ENCODE peak calls at places on chromosomes 16 and 17, in seven cellular contexts. One of them, this sample, is unnamed.

GRCh38 chr16:21599994-21600773 is 807 bp downstream of the METTL9 start:
- DNase-seq in testis: no peak
- DNase-seq in stimulated activated CD4-positive, alpha-beta T cell treated with anti-CD3 and anti-CD28 coated beads, Interleukin-12 subunit alpha, Interleukin-12 subunit beta, amount 100 ng/mL, for 4 hours: peak; percentile 20
- DNase-seq in activated CD4-positive, alpha-beta T cell treated with anti-CD3 and anti-CD28 coated beads, Interleukin-2, amount 50 U/mL, for 1 hour: peak; percentile 30
- DNase-seq in mucosa of descending colon: peak; percentile 25
- DNase-seq in stimulated activated CD8-positive, alpha-beta memory T cell treated with anti-CD3 and anti-CD28 coated beads, Interleukin-2, amount 100 ng/mL, for 1 hour: no peak
- DNase-seq in AG20443: peak; percentile 23
- DNase-seq in this sample: peak; percentile 22

GRCh38 chr16:12319464-12320030 is 343.0 kb downstream of the SNX29 start:
- DNase-seq in mucosa of descending colon: peak; percentile 25
- DNase-seq in testis: no peak
- DNase-seq in activated CD4-positive, alpha-beta T cell treated with anti-CD3 and anti-CD28 coated beads, Interleukin-2, amount 50 U/mL, for 1 hour: no peak
- DNase-seq in stimulated activated CD8-positive, alpha-beta memory T cell treated with anti-CD3 and anti-CD28 coated beads, Interleukin-2, amount 100 ng/mL, for 1 hour: no peak
- DNase-seq in AG20443: no peak
- DNase-seq in stimulated activated CD4-positive, alpha-beta T cell treated with anti-CD3 and anti-CD28 coated beads, Interleukin-12 subunit alpha, Interleukin-12 subunit beta, amount 100 ng/mL, for 4 hours: no peak
- DNase-seq in this sample: no peak

GRCh38 chr17:38705803-38706624 is 941 bp downstream of the MLLT6 start:
- DNase-seq in mucosa of descending colon: peak; percentile 70
- DNase-seq in stimulated activated CD4-positive, alpha-beta T cell treated with anti-CD3 and anti-CD28 coated beads, Interleukin-12 subunit alpha, Interleukin-12 subunit beta, amount 100 ng/mL, for 4 hours: peak; percentile 56
- DNase-seq in testis: peak; percentile 73
- DNase-seq in activated CD4-positive, alpha-beta T cell treated with anti-CD3 and anti-CD28 coated beads, Interleukin-2, amount 50 U/mL, for 1 hour: no peak
- DNase-seq in AG20443: peak; percentile 43
- DNase-seq in stimulated activated CD8-positive, alpha-beta memory T cell treated with anti-CD3 and anti-CD28 coated beads, Interleukin-2, amount 100 ng/mL, for 1 hour: no peak
- DNase-seq in this sample: no peak

GRCh38 chr17:17792143-17792550 is 44.6 kb downstream of the SREBF1 start:
- DNase-seq in stimulated activated CD4-positive, alpha-beta T cell treated with anti-CD3 and anti-CD28 coated beads, Interleukin-12 subunit alpha, Interleukin-12 subunit beta, amount 100 ng/mL, for 4 hours: no peak
- DNase-seq in stimulated activated CD8-positive, alpha-beta memory T cell treated with anti-CD3 and anti-CD28 coated beads, Interleukin-2, amount 100 ng/mL, for 1 hour: no peak
- DNase-seq in mucosa of descending colon: no peak
- DNase-seq in activated CD4-positive, alpha-beta T cell treated with anti-CD3 and anti-CD28 coated beads, Interleukin-2, amount 50 U/mL, for 1 hour: no peak
- DNase-seq in AG20443: no peak
- DNase-seq in testis: no peak
- DNase-seq in this sample: no peak

GRCh38 chr16:19400709-19401108 is 17.0 kb upstream of the TMC5 start:
- DNase-seq in stimulated activated CD4-positive, alpha-beta T cell treated with anti-CD3 and anti-CD28 coated beads, Interleukin-12 subunit alpha, Interleukin-12 subunit beta, amount 100 ng/mL, for 4 hours: no peak
- DNase-seq in activated CD4-positive, alpha-beta T cell treated with anti-CD3 and anti-CD28 coated beads, Interleukin-2, amount 50 U/mL, for 1 hour: no peak
- DNase-seq in AG20443: no peak
- DNase-seq in testis: no peak
- DNase-seq in stimulated activated CD8-positive, alpha-beta memory T cell treated with anti-CD3 and anti-CD28 coated beads, Interleukin-2, amount 100 ng/mL, for 1 hour: no peak
- DNase-seq in mucosa of descending colon: no peak
- DNase-seq in this sample: no peak

GRCh38 chr16:57688487-57688986 is 6.1 kb upstream of the DRC7 start:
- DNase-seq in stimulated activated CD8-positive, alpha-beta memory T cell treated with anti-CD3 and anti-CD28 coated beads, Interleukin-2, amount 100 ng/mL, for 1 hour: no peak
- DNase-seq in stimulated activated CD4-positive, alpha-beta T cell treated with anti-CD3 and anti-CD28 coated beads, Interleukin-12 subunit alpha, Interleukin-12 subunit beta, amount 100 ng/mL, for 4 hours: no peak
- DNase-seq in AG20443: no peak
- DNase-seq in activated CD4-positive, alpha-beta T cell treated with anti-CD3 and anti-CD28 coated beads, Interleukin-2, amount 50 U/mL, for 1 hour: no peak
- DNase-seq in mucosa of descending colon: no peak
- DNase-seq in testis: no peak
- DNase-seq in this sample: no peak

GRCh38 chr17:34852614-34853013 is 108.6 kb downstream of the CCT6B start:
- DNase-seq in activated CD4-positive, alpha-beta T cell treated with anti-CD3 and anti-CD28 coated beads, Interleukin-2, amount 50 U/mL, for 1 hour: no peak
- DNase-seq in stimulated activated CD8-positive, alpha-beta memory T cell treated with anti-CD3 and anti-CD28 coated beads, Interleukin-2, amount 100 ng/mL, for 1 hour: no peak
- DNase-seq in mucosa of descending colon: no peak
- DNase-seq in testis: no peak
- DNase-seq in stimulated activated CD4-positive, alpha-beta T cell treated with anti-CD3 and anti-CD28 coated beads, Interleukin-12 subunit alpha, Interleukin-12 subunit beta, amount 100 ng/mL, for 4 hours: no peak
- DNase-seq in AG20443: no peak
- DNase-seq in this sample: no peak

GRCh38 chr17:35315971-35316370 is 57.5 kb downstream of the SLFN11 start:
- DNase-seq in mucosa of descending colon: no peak
- DNase-seq in AG20443: no peak
- DNase-seq in activated CD4-positive, alpha-beta T cell treated with anti-CD3 and anti-CD28 coated beads, Interleukin-2, amount 50 U/mL, for 1 hour: no peak
- DNase-seq in stimulated activated CD4-positive, alpha-beta T cell treated with anti-CD3 and anti-CD28 coated beads, Interleukin-12 subunit alpha, Interleukin-12 subunit beta, amount 100 ng/mL, for 4 hours: no peak
- DNase-seq in stimulated activated CD8-positive, alpha-beta memory T cell treated with anti-CD3 and anti-CD28 coated beads, Interleukin-2, amount 100 ng/mL, for 1 hour: no peak
- DNase-seq in testis: no peak
- DNase-seq in this sample: no peak

GRCh38 chr17:73256220-73256619 is 5.5 kb downstream of the CPSF4L start:
- DNase-seq in activated CD4-positive, alpha-beta T cell treated with anti-CD3 and anti-CD28 coated beads, Interleukin-2, amount 50 U/mL, for 1 hour: no peak
- DNase-seq in stimulated activated CD4-positive, alpha-beta T cell treated with anti-CD3 and anti-CD28 coated beads, Interleukin-12 subunit alpha, Interleukin-12 subunit beta, amount 100 ng/mL, for 4 hours: no peak
- DNase-seq in stimulated activated CD8-positive, alpha-beta memory T cell treated with anti-CD3 and anti-CD28 coated beads, Interleukin-2, amount 100 ng/mL, for 1 hour: no peak
- DNase-seq in mucosa of descending colon: no peak
- DNase-seq in testis: no peak
- DNase-seq in AG20443: no peak
- DNase-seq in this sample: no peak

GRCh38 chr17:49759203-49759602 is 4.7 kb downstream of the FAM117A start:
- DNase-seq in mucosa of descending colon: no peak
- DNase-seq in stimulated activated CD8-positive, alpha-beta memory T cell treated with anti-CD3 and anti-CD28 coated beads, Interleukin-2, amount 100 ng/mL, for 1 hour: no peak
- DNase-seq in stimulated activated CD4-positive, alpha-beta T cell treated with anti-CD3 and anti-CD28 coated beads, Interleukin-12 subunit alpha, Interleukin-12 subunit beta, amount 100 ng/mL, for 4 hours: no peak
- DNase-seq in AG20443: no peak
- DNase-seq in testis: no peak
- DNase-seq in activated CD4-positive, alpha-beta T cell treated with anti-CD3 and anti-CD28 coated beads, Interleukin-2, amount 50 U/mL, for 1 hour: no peak
- DNase-seq in this sample: no peak

GRCh38 chr16:71360378-71360777 is 1.9 kb downstream of the CALB2 start:
- DNase-seq in testis: peak; percentile 42
- DNase-seq in stimulated activated CD8-positive, alpha-beta memory T cell treated with anti-CD3 and anti-CD28 coated beads, Interleukin-2, amount 100 ng/mL, for 1 hour: no peak
- DNase-seq in activated CD4-positive, alpha-beta T cell treated with anti-CD3 and anti-CD28 coated beads, Interleukin-2, amount 50 U/mL, for 1 hour: no peak
- DNase-seq in AG20443: peak; percentile 91
- DNase-seq in mucosa of descending colon: no peak
- DNase-seq in stimulated activated CD4-positive, alpha-beta T cell treated with anti-CD3 and anti-CD28 coated beads, Interleukin-12 subunit alpha, Interleukin-12 subunit beta, amount 100 ng/mL, for 4 hours: no peak
- DNase-seq in this sample: no peak

GRCh38 chr17:17485420-17485819 is 8.6 kb downstream of the MED9 start:
- DNase-seq in testis: no peak
- DNase-seq in AG20443: no peak
- DNase-seq in mucosa of descending colon: no peak
- DNase-seq in stimulated activated CD4-positive, alpha-beta T cell treated with anti-CD3 and anti-CD28 coated beads, Interleukin-12 subunit alpha, Interleukin-12 subunit beta, amount 100 ng/mL, for 4 hours: no peak
- DNase-seq in stimulated activated CD8-positive, alpha-beta memory T cell treated with anti-CD3 and anti-CD28 coated beads, Interleukin-2, amount 100 ng/mL, for 1 hour: no peak
- DNase-seq in activated CD4-positive, alpha-beta T cell treated with anti-CD3 and anti-CD28 coated beads, Interleukin-2, amount 50 U/mL, for 1 hour: no peak
- DNase-seq in this sample: no peak

GRCh38 chr17:57243171-57243622 is 13.1 kb upstream of the MSI2 start:
- DNase-seq in activated CD4-positive, alpha-beta T cell treated with anti-CD3 and anti-CD28 coated beads, Interleukin-2, amount 50 U/mL, for 1 hour: peak; percentile 77
- DNase-seq in stimulated activated CD8-positive, alpha-beta memory T cell treated with anti-CD3 and anti-CD28 coated beads, Interleukin-2, amount 100 ng/mL, for 1 hour: peak; percentile 52
- DNase-seq in mucosa of descending colon: peak; percentile 79
- DNase-seq in stimulated activated CD4-positive, alpha-beta T cell treated with anti-CD3 and anti-CD28 coated beads, Interleukin-12 subunit alpha, Interleukin-12 subunit beta, amount 100 ng/mL, for 4 hours: peak; percentile 73
- DNase-seq in testis: peak; percentile 77
- DNase-seq in AG20443: peak; percentile 87
- DNase-seq in this sample: peak; percentile 83

GRCh38 chr17:66549312-66549705 is 246.9 kb downstream of the PRKCA start:
- DNase-seq in stimulated activated CD4-positive, alpha-beta T cell treated with anti-CD3 and anti-CD28 coated beads, Interleukin-12 subunit alpha, Interleukin-12 subunit beta, amount 100 ng/mL, for 4 hours: no peak
- DNase-seq in stimulated activated CD8-positive, alpha-beta memory T cell treated with anti-CD3 and anti-CD28 coated beads, Interleukin-2, amount 100 ng/mL, for 1 hour: no peak
- DNase-seq in testis: no peak
- DNase-seq in activated CD4-positive, alpha-beta T cell treated with anti-CD3 and anti-CD28 coated beads, Interleukin-2, amount 50 U/mL, for 1 hour: no peak
- DNase-seq in AG20443: peak; percentile 65
- DNase-seq in mucosa of descending colon: no peak
- DNase-seq in this sample: no peak

GRCh38 chr16:61421111-61421510 is 615.1 kb downstream of the CDH8 start:
- DNase-seq in testis: no peak
- DNase-seq in activated CD4-positive, alpha-beta T cell treated with anti-CD3 and anti-CD28 coated beads, Interleukin-2, amount 50 U/mL, for 1 hour: no peak
- DNase-seq in stimulated activated CD4-positive, alpha-beta T cell treated with anti-CD3 and anti-CD28 coated beads, Interleukin-12 subunit alpha, Interleukin-12 subunit beta, amount 100 ng/mL, for 4 hours: no peak
- DNase-seq in AG20443: no peak
- DNase-seq in mucosa of descending colon: no peak
- DNase-seq in stimulated activated CD8-positive, alpha-beta memory T cell treated with anti-CD3 and anti-CD28 coated beads, Interleukin-2, amount 100 ng/mL, for 1 hour: no peak
- DNase-seq in this sample: no peak

GRCh38 chr16:89922884-89923639 is at the start of gene TUBB3:
- DNase-seq in activated CD4-positive, alpha-beta T cell treated with anti-CD3 and anti-CD28 coated beads, Interleukin-2, amount 50 U/mL, for 1 hour: no peak
- DNase-seq in stimulated activated CD8-positive, alpha-beta memory T cell treated with anti-CD3 and anti-CD28 coated beads, Interleukin-2, amount 100 ng/mL, for 1 hour: no peak
- DNase-seq in mucosa of descending colon: peak; percentile 69
- DNase-seq in stimulated activated CD4-positive, alpha-beta T cell treated with anti-CD3 and anti-CD28 coated beads, Interleukin-12 subunit alpha, Interleukin-12 subunit beta, amount 100 ng/mL, for 4 hours: peak; percentile 34
- DNase-seq in AG20443: peak; percentile 97
- DNase-seq in testis: peak; percentile 77
- DNase-seq in this sample: peak; percentile 83

GRCh38 chr16:50279142-50279865 is 13.0 kb downstream of the ADCY7 start:
- DNase-seq in activated CD4-positive, alpha-beta T cell treated with anti-CD3 and anti-CD28 coated beads, Interleukin-2, amount 50 U/mL, for 1 hour: no peak
- DNase-seq in AG20443: no peak
- DNase-seq in stimulated activated CD4-positive, alpha-beta T cell treated with anti-CD3 and anti-CD28 coated beads, Interleukin-12 subunit alpha, Interleukin-12 subunit beta, amount 100 ng/mL, for 4 hours: no peak
- DNase-seq in testis: peak; percentile 58
- DNase-seq in stimulated activated CD8-positive, alpha-beta memory T cell treated with anti-CD3 and anti-CD28 coated beads, Interleukin-2, amount 100 ng/mL, for 1 hour: no peak
- DNase-seq in mucosa of descending colon: peak; percentile 76
- DNase-seq in this sample: no peak

This sample was measured in GM13976.